ENCODE peak calls at places on chromosomes 1 and 21, in nine cellular contexts. One of them, this sample, is unnamed.

GRCh38 chr1:89615676-89616598 is 17.0 kb upstream of the LRRC8C start:
- DNase-seq in endodermal cell: peak
- DNase-seq in A549: peak
- DNase-seq in ascending aorta: no peak
- DNase-seq in CD8-positive, alpha-beta T cell: no peak
- DNase-seq in BE2C: peak
- DNase-seq in uterus: no peak
- DNase-seq in epithelial cell of proximal tubule: no peak
- DNase-seq in esophagus squamous epithelium: no peak
- DNase-seq in this sample: no peak

GRCh38 chr1:116737855-116738318 is 16.3 kb upstream of the CD2 start:
- DNase-seq in endodermal cell: peak
- DNase-seq in A549: no peak
- DNase-seq in ascending aorta: no peak
- DNase-seq in CD8-positive, alpha-beta T cell: no peak
- DNase-seq in BE2C: no peak
- DNase-seq in uterus: no peak
- DNase-seq in epithelial cell of proximal tubule: no peak
- DNase-seq in esophagus squamous epithelium: no peak
- DNase-seq in this sample: no peak

GRCh38 chr1:35851175-35851869 is 31.7 kb upstream of the AGO1 start:
- DNase-seq in endodermal cell: no peak
- DNase-seq in A549: no peak
- DNase-seq in ascending aorta: no peak
- DNase-seq in CD8-positive, alpha-beta T cell: no peak
- DNase-seq in BE2C: no peak
- DNase-seq in uterus: peak
- DNase-seq in epithelial cell of proximal tubule: no peak
- DNase-seq in esophagus squamous epithelium: no peak
- DNase-seq in this sample: no peak

GRCh38 chr21:18117116-18117515 is 127.5 kb upstream of the CHODL start:
- DNase-seq in endodermal cell: no peak
- DNase-seq in A549: no peak
- DNase-seq in ascending aorta: no peak
- DNase-seq in CD8-positive, alpha-beta T cell: no peak
- DNase-seq in BE2C: no peak
- DNase-seq in uterus: no peak
- DNase-seq in epithelial cell of proximal tubule: no peak
- DNase-seq in esophagus squamous epithelium: no peak
- DNase-seq in this sample: no peak

GRCh38 chr1:224392411-224393249 is 36.0 kb downstream of the CNIH4 start:
- DNase-seq in endodermal cell: no peak
- DNase-seq in A549: no peak
- DNase-seq in ascending aorta: no peak
- DNase-seq in CD8-positive, alpha-beta T cell: no peak
- DNase-seq in BE2C: no peak
- DNase-seq in uterus: no peak
- DNase-seq in epithelial cell of proximal tubule: no peak
- DNase-seq in esophagus squamous epithelium: no peak
- DNase-seq in this sample: no peak

GRCh38 chr1:235246022-235246948 is 81.7 kb downstream of the ARID4B start:
- DNase-seq in endodermal cell: no peak
- DNase-seq in A549: no peak
- DNase-seq in ascending aorta: no peak
- DNase-seq in CD8-positive, alpha-beta T cell: no peak
- DNase-seq in BE2C: no peak
- DNase-seq in uterus: no peak
- DNase-seq in epithelial cell of proximal tubule: no peak
- DNase-seq in esophagus squamous epithelium: no peak
- DNase-seq in this sample: no peak

GRCh38 chr1:159889821-159890252 is 10.1 kb downstream of the CFAP45 start:
- DNase-seq in endodermal cell: no peak
- DNase-seq in A549: peak
- DNase-seq in ascending aorta: no peak
- DNase-seq in CD8-positive, alpha-beta T cell: no peak
- DNase-seq in BE2C: peak
- DNase-seq in uterus: peak
- DNase-seq in epithelial cell of proximal tubule: no peak
- DNase-seq in esophagus squamous epithelium: no peak
- DNase-seq in this sample: peak

GRCh38 chr1:40977721-40978120 is 1.8 kb upstream of the CTPS1 start:
- DNase-seq in endodermal cell: no peak
- DNase-seq in A549: peak
- DNase-seq in ascending aorta: no peak
- DNase-seq in CD8-positive, alpha-beta T cell: no peak
- DNase-seq in BE2C: no peak
- DNase-seq in uterus: no peak
- DNase-seq in epithelial cell of proximal tubule: no peak
- DNase-seq in esophagus squamous epithelium: no peak
- DNase-seq in this sample: no peak

GRCh38 chr1:181949500-181949899 is 112.0 kb downstream of the ZNF648 start:
- DNase-seq in endodermal cell: no peak
- DNase-seq in A549: no peak
- DNase-seq in ascending aorta: no peak
- DNase-seq in CD8-positive, alpha-beta T cell: no peak
- DNase-seq in BE2C: no peak
- DNase-seq in uterus: no peak
- DNase-seq in epithelial cell of proximal tubule: no peak
- DNase-seq in esophagus squamous epithelium: no peak
- DNase-seq in this sample: no peak

GRCh38 chr1:195238313-195238712 is 1369.9 kb downstream of the KCNT2 start:
- DNase-seq in endodermal cell: no peak
- DNase-seq in A549: no peak
- DNase-seq in ascending aorta: no peak
- DNase-seq in CD8-positive, alpha-beta T cell: no peak
- DNase-seq in BE2C: no peak
- DNase-seq in uterus: no peak
- DNase-seq in epithelial cell of proximal tubule: no peak
- DNase-seq in esophagus squamous epithelium: no peak
- DNase-seq in this sample: no peak
- H3K4me3 ChIP-seq in endodermal cell: no peak
- H3K4me3 ChIP-seq in A549: no peak
- H3K4me3 ChIP-seq in ascending aorta: no peak
- H3K4me3 ChIP-seq in CD8-positive, alpha-beta T cell: no peak
- H3K4me3 ChIP-seq in BE2C: no peak
- H3K4me3 ChIP-seq in uterus: no peak
- H3K4me3 ChIP-seq in epithelial cell of proximal tubule: no peak
- H3K4me3 ChIP-seq in esophagus squamous epithelium: no peak
- H3K4me3 ChIP-seq in this sample: no peak

GRCh38 chr1:64659478-64659877 is 85.4 kb upstream of the RAVER2 start:
- DNase-seq in endodermal cell: no peak
- DNase-seq in A549: no peak
- DNase-seq in ascending aorta: no peak
- DNase-seq in CD8-positive, alpha-beta T cell: no peak
- DNase-seq in BE2C: no peak
- DNase-seq in uterus: no peak
- DNase-seq in epithelial cell of proximal tubule: no peak
- DNase-seq in esophagus squamous epithelium: no peak
- DNase-seq in this sample: no peak
- TF ChIP-seq CTCF in endodermal cell: no peak
- TF ChIP-seq CTCF in A549: no peak
- TF ChIP-seq CTCF in ascending aorta: no peak
- TF ChIP-seq CTCF in CD8-positive, alpha-beta T cell: no peak
- TF ChIP-seq CTCF in BE2C: no peak
- TF ChIP-seq CTCF in uterus: no peak
- TF ChIP-seq CTCF in epithelial cell of proximal tubule: no peak
- TF ChIP-seq CTCF in esophagus squamous epithelium: no peak
- TF ChIP-seq CTCF in this sample: no peak

DNA sequence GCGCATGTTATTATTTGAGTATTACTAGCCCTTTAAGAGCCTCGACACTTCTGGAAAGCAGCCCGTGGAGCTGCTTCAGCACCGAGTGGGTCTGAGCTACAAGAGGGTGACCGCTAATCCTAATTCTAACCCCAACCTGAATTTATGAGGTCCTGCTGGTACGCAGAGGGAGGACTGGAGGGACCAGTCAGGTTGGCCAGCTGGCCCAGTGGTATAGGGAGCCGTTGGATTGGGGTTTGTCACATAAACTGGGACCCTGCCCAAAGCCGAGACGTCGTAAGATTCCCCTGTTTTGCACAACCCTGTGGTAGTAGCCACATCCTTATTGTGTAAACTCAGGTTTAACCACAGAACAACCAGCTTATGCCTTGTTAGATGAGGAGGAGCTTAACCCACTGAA is 60.8 kb upstream of the F3 start:
- DNase-seq in endodermal cell: peak
- DNase-seq in A549: no peak
- DNase-seq in ascending aorta: no peak
- DNase-seq in CD8-positive, alpha-beta T cell: no peak
- DNase-seq in BE2C: no peak
- DNase-seq in uterus: no peak
- DNase-seq in epithelial cell of proximal tubule: no peak
- DNase-seq in esophagus squamous epithelium: no peak
- DNase-seq in this sample: no peak
- H3K4me3 ChIP-seq in endodermal cell: no peak
- H3K4me3 ChIP-seq in A549: no peak
- H3K4me3 ChIP-seq in ascending aorta: no peak
- H3K4me3 ChIP-seq in CD8-positive, alpha-beta T cell: no peak
- H3K4me3 ChIP-seq in BE2C: no peak
- H3K4me3 ChIP-seq in uterus: no peak
- H3K4me3 ChIP-seq in epithelial cell of proximal tubule: no peak
- H3K4me3 ChIP-seq in esophagus squamous epithelium: no peak
- H3K4me3 ChIP-seq in this sample: no peak

GRCh38 chr21:44800971-44801467 is 601 bp downstream of the UBE2G2 start:
- DNase-seq in endodermal cell: peak
- DNase-seq in A549: peak
- DNase-seq in ascending aorta: no peak
- DNase-seq in CD8-positive, alpha-beta T cell: no peak
- DNase-seq in BE2C: no peak
- DNase-seq in uterus: no peak
- DNase-seq in epithelial cell of proximal tubule: no peak
- DNase-seq in esophagus squamous epithelium: no peak
- DNase-seq in this sample: no peak
- TF ChIP-seq CTCF in endodermal cell: peak
- TF ChIP-seq CTCF in A549: peak
- TF ChIP-seq CTCF in ascending aorta: peak
- TF ChIP-seq CTCF in CD8-positive, alpha-beta T cell: peak
- TF ChIP-seq CTCF in BE2C: peak
- TF ChIP-seq CTCF in uterus: no peak
- TF ChIP-seq CTCF in epithelial cell of proximal tubule: peak
- TF ChIP-seq CTCF in esophagus squamous epithelium: no peak
- TF ChIP-seq CTCF in this sample: peak

DNA sequence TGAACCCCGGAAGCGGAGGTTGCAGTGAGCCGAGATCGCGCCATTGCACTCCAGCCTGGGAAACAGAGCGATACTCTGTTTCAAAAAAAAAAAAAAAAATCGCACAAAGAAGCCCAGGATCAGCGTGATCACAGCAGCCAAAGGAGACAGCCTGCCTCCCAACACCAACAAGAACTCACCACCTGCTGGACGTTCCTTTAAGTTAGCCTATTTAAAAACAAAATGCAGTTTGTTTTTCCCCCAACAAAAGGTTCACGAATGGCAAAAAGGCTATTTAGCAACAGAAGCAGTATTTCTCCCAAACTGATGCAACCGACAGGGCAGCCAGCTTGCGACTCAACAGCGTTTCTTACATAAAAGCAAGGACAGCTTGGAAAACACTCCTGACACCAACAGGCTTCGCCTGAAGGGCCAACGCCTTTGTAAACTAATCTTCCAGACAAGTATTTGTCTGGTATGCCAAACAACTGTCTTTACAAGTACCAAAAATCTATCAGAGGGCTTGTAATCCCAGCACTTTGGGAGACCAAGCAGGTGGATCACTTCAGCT is 6.8 kb downstream of the SSU72 start:
- DNase-seq in endodermal cell: no peak
- DNase-seq in A549: no peak
- DNase-seq in ascending aorta: no peak
- DNase-seq in CD8-positive, alpha-beta T cell: no peak
- DNase-seq in BE2C: no peak
- DNase-seq in uterus: no peak
- DNase-seq in epithelial cell of proximal tubule: no peak
- DNase-seq in esophagus squamous epithelium: no peak
- DNase-seq in this sample: no peak
- H3K4me3 ChIP-seq in endodermal cell: no peak
- H3K4me3 ChIP-seq in A549: no peak
- H3K4me3 ChIP-seq in ascending aorta: no peak
- H3K4me3 ChIP-seq in CD8-positive, alpha-beta T cell: no peak
- H3K4me3 ChIP-seq in BE2C: no peak
- H3K4me3 ChIP-seq in uterus: no peak
- H3K4me3 ChIP-seq in epithelial cell of proximal tubule: no peak
- H3K4me3 ChIP-seq in esophagus squamous epithelium: no peak
- H3K4me3 ChIP-seq in this sample: no peak

DNA sequence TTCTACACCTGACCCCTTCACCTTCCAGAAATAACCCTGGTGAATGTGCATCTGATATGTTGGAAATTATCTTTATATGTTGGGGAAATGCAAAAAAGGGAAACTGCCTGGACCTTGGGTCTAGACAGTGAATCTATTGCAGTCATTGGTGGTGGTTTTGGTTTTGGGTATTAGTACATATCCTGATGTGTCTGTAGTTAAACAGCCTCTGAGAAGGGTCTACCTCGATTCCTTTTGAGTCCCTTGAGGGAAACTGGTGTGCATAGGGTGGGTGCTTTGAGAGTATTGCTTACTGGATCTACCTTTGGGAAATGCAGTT is 127.3 kb upstream of the KIAA0040 start:
- DNase-seq in endodermal cell: no peak
- DNase-seq in A549: no peak
- DNase-seq in ascending aorta: no peak
- DNase-seq in CD8-positive, alpha-beta T cell: no peak
- DNase-seq in BE2C: no peak
- DNase-seq in uterus: no peak
- DNase-seq in epithelial cell of proximal tubule: no peak
- DNase-seq in esophagus squamous epithelium: no peak
- DNase-seq in this sample: no peak
- TF ChIP-seq CTCF in endodermal cell: no peak
- TF ChIP-seq CTCF in A549: no peak
- TF ChIP-seq CTCF in ascending aorta: no peak
- TF ChIP-seq CTCF in CD8-positive, alpha-beta T cell: peak
- TF ChIP-seq CTCF in BE2C: no peak
- TF ChIP-seq CTCF in uterus: no peak
- TF ChIP-seq CTCF in epithelial cell of proximal tubule: no peak
- TF ChIP-seq CTCF in esophagus squamous epithelium: no peak
- TF ChIP-seq CTCF in this sample: no peak